ENCODE peak calls at places on chromosomes 2 and 18, in four cellular contexts. E, A, J and D are unnamed samples.

GRCh38 chr18:31619291-31619690 is 27.6 kb downstream of the TTR start:
- DNase-seq in E (no peak), A (no peak), J (no peak), D (no peak)

GRCh38 chr2:166117491-166117890 is 10.3 kb downstream of the SCN1A start:
- DNase-seq in E (no peak), A (no peak), J (no peak), D (no peak)

GRCh38 chr2:119523959-119524694 is at the start of gene SCTR:
- DNase-seq in E (no peak), A (no peak), J (no peak), D (no peak)

GRCh38 chr2:121944072-121944829 is 188.8 kb downstream of the TSN start:
- DNase-seq in E (peak; percentile 91), A (no peak), J (no peak), D (no peak)

GRCh38 chr2:121748202-121748601 is 7.2 kb upstream of the TSN start:
- DNase-seq in E (peak; percentile 52), A (no peak), J (no peak), D (peak; percentile 56)

GRCh38 chr2:232655392-232655791 is 22.0 kb downstream of the EFHD1 start:
- DNase-seq in E (no peak), A (no peak), J (no peak), D (no peak)

GRCh38 chr18:5879479-5879882 is 15.8 kb downstream of the TMEM200C start:
- DNase-seq in E (peak; percentile 60), A (no peak), J (no peak), D (no peak)

GRCh38 chr2:215002500-215002899 is 135.9 kb downstream of the ABCA12 start:
- DNase-seq in E (peak; percentile 73), A (no peak), J (no peak), D (peak; percentile 36)

GRCh38 chr18:25299426-25299825 is 52.5 kb downstream of the ZNF521 start:
- DNase-seq in E (peak; percentile 68), A (no peak), J (no peak), D (no peak)

GRCh38 chr2:105629634-105630033 is 115.1 kb upstream of the NCK2 start:
- DNase-seq in E (no peak), A (no peak), J (no peak), D (no peak)

GRCh38 chr2:202344178-202344577 is 31.9 kb upstream of the BMPR2 start:
- DNase-seq in E (no peak), A (no peak), J (no peak), D (no peak)

GRCh38 chr18:65735166-65735565 is 15.6 kb upstream of the CDH7 start:
- DNase-seq in E (no peak), A (no peak), J (no peak), D (no peak)

GRCh38 chr18:80070825-80071224 is 36.6 kb downstream of the RBFA start:
- DNase-seq in E (no peak), A (no peak), J (no peak), D (no peak)

GRCh38 chr18:76490701-76491171 is 4.3 kb downstream of the ZNF516 start:
- DNase-seq in E (peak; percentile 25), A (peak; percentile 33), J (peak; percentile 47), D (peak; percentile 11)

GRCh38 chr2:42812899-42813479 is 20.6 kb upstream of the HAAO start:
- DNase-seq in E (peak; percentile 53), A (no peak), J (no peak), D (no peak)

GRCh38 chr2:165440367-165440766 is 29.1 kb upstream of the CSRNP3 start:
- DNase-seq in E (peak; percentile 81), A (no peak), J (no peak), D (no peak)

GRCh38 chr2:85288244-85288725 is 39.5 kb downstream of the TGOLN2 start:
- DNase-seq in E (peak; percentile 50), A (no peak), J (no peak), D (no peak)

GRCh38 chr2:61377046-61377445 is 93.8 kb downstream of the USP34 start:
- DNase-seq in E (no peak), A (no peak), J (no peak), D (no peak)

GRCh38 chr2:26185304-26185928 is 12.5 kb downstream of the GAREM2 start:
- DNase-seq in E (peak; percentile 8), A (no peak), J (no peak), D (no peak)

GRCh38 chr18:23231340-23232021 is 96.2 kb downstream of the CABLES1 start:
- DNase-seq in E (peak; percentile 96), A (peak; percentile 43), J (peak; percentile 74), D (no peak)

GRCh38 chr2:64212346-64212745 is 68.1 kb upstream of the PELI1 start:
- DNase-seq in E (peak; percentile 95), A (no peak), J (no peak), D (no peak)

GRCh38 chr2:127423476-127423840 is 5.2 kb downstream of the PROC start:
- DNase-seq in E (no peak), A (no peak), J (no peak), D (no peak)

GRCh38 chr2:78245394-78246140 is 723.4 kb upstream of the LRRTM4 start:
- DNase-seq in E (no peak), A (no peak), J (no peak), D (no peak)

GRCh38 chr2:40859617-40860016 is 407.7 kb upstream of the SLC8A1 start:
- DNase-seq in E (no peak), A (no peak), J (no peak), D (no peak)

GRCh38 chr2:85369500-85369899 is 14.9 kb downstream of the ELMOD3 start:
- DNase-seq in E (no peak), A (no peak), J (no peak), D (no peak)

GRCh38 chr2:201070966-201071304 is 536 bp downstream of the HYCC2 start:
- DNase-seq in E (peak; percentile 12), A (no peak), J (no peak), D (no peak)

GRCh38 chr2:190591437-190591836 is 56.9 kb upstream of the NEMP2 start:
- DNase-seq in E (no peak), A (no peak), J (no peak), D (no peak)

GRCh38 chr2:234137400-234138014 is 87.0 kb downstream of the SPP2 start:
- DNase-seq in E (peak; percentile 62), A (no peak), J (no peak), D (no peak)

GRCh38 chr2:46229134-46230063 is 67.8 kb upstream of the EPAS1 start:
- DNase-seq in E (peak; percentile 22), A (no peak), J (no peak), D (no peak)

GRCh38 chr18:49249523-49249922 is 210.9 kb downstream of the DYM start:
- DNase-seq in E (peak; percentile 84), A (no peak), J (no peak), D (no peak)

GRCh38 chr2:33617401-33617800 is 18.3 kb upstream of the FAM98A start:
- DNase-seq in E (no peak), A (no peak), J (no peak), D (no peak)

GRCh38 chr2:223594259-223594658 is 7.9 kb downstream of the SCG2 start:
- DNase-seq in E (no peak), A (no peak), J (no peak), D (peak; percentile 74)

GRCh38 chr2:223597071-223597470 is 5.1 kb downstream of the SCG2 start:
- DNase-seq in E (no peak), A (no peak), J (no peak), D (no peak)

GRCh38 chr2:223599646-223600009 is 2.5 kb downstream of the SCG2 start:
- DNase-seq in E (peak; percentile 55), A (no peak), J (no peak), D (no peak)

GRCh38 chr2:223598994-223599645 is 3.0 kb downstream of the SCG2 start:
- DNase-seq in E (peak; percentile 93), A (no peak), J (no peak), D (peak; percentile 45)

GRCh38 chr2:223596208-223596607 is 6.0 kb downstream of the SCG2 start:
- DNase-seq in E (no peak), A (no peak), J (no peak), D (no peak)
- TF ChIP-seq CTCF in E (no peak), A (no peak), J (no peak), D (peak; percentile 52)

GRCh38 chr18:74528478-74528877 is 5.8 kb upstream of the CNDP1 start:
- DNase-seq in E (no peak), A (no peak), J (no peak), D (no peak)

GRCh38 chr18:74528913-74529312 is 5.4 kb upstream of the CNDP1 start:
- DNase-seq in E (no peak), A (no peak), J (no peak), D (no peak)

GRCh38 chr18:74529811-74530583 is 4.3 kb upstream of the CNDP1 start:
- DNase-seq in E (no peak), A (no peak), J (no peak), D (no peak)

GRCh38 chr18:74530584-74530862 is 3.8 kb upstream of the CNDP1 start:
- DNase-seq in E (no peak), A (no peak), J (no peak), D (no peak)

GRCh38 chr18:74529378-74529777 is 4.9 kb upstream of the CNDP1 start:
- DNase-seq in E (no peak), A (no peak), J (no peak), D (no peak)
- H3K4me1 ChIP-seq in E (no peaks in the 10 kb centered on the region), A (peaks cover 10% of the 10 kb centered on the region), J (no peaks in the 10 kb centered on the region), D (no peaks in the 10 kb centered on the region)

GRCh38 chr2:191846787-191847620 is at the start of gene CAVIN2:
- DNase-seq in E (peak; percentile 86), A (peak; percentile 50), J (peak; percentile 83), D (no peak)

GRCh38 chr2:191845876-191846786 is 757 bp downstream of the CAVIN2 start:
- DNase-seq in E (no peak), A (peak; percentile 41), J (no peak), D (no peak)

GRCh38 chr2:191847764-191848163 is 876 bp upstream of the CAVIN2 start:
- DNase-seq in E (no peak), A (no peak), J (no peak), D (no peak)

GRCh38 chr2:191845248-191845715 is 1.6 kb downstream of the CAVIN2 start:
- DNase-seq in E (peak; percentile 75), A (peak; percentile 70), J (peak; percentile 64), D (peak; percentile 52)

DNA sequence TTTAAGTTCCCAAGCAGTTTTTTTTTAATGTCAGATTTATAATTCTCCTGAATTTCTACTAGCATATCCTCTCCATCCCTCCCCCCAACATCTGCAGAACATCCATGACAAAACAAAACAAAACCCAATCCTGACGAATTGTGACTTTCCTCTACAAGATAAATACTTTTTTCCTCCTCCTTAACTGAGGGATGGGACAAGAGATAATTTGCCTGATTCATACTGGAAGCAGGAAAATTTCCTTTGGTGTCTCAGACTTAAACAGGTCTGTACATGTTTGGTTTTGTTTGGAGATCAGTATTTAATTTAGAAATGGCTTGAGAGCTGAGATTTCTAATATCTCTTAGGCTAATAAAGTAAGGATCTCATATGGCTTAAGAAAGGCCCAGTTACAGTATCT is 2.2 kb downstream of the CAVIN2 start:
- DNase-seq in E (no peak), A (no peak), J (no peak), D (no peak)
- H3K4me3 ChIP-seq in E (no peak overlapping the region), A (peak overlapping the region; percentile 69), J (peak overlapping the region; percentile 52), D (no peak overlapping the region)

DNA sequence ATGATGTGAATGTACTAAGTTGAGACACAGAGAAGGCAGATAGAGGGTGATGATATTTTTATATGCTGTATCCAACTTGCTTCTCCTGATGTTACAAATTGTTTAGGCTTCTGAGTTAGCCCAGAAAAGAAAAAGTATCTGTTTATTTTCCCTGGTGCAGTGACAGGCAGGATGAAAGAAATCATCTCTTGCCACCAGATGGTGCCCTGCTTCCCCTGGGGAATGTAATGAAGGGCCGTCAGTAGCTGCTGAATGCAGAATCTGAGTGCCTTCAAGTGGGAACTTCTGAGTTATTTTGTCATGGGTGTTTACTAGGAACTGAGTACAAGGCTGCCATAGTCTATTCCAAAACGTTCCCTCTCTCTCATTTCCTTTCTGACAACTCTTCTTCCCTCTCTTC is 525.6 kb downstream of the MBD2 start:
- DNase-seq in E (peak; percentile 61), A (no peak), J (peak; percentile 25), D (peak; percentile 20)
- TF ChIP-seq CTCF in E (peak; percentile 60), A (peak; percentile 55), J (peak; percentile 18), D (peak; percentile 33)